ENCODE peak calls at places on chromosomes 3 and 15, in six cellular contexts. A is AG08396; L is SIG-M5; S is activated T-helper 1 cell treated with anti-CD3 and anti-CD28 coated beads, Interleukin-2, amount 50 U/mL, for 16 hours; F is CD8-positive, alpha-beta memory T cell; R is activated effector memory CD4-positive, alpha-beta T cell treated with anti-CD3 and anti-CD28 coated beads, Interleukin-2, amount 50 U/mL, for 16 hours. T is an unnamed sample.

GRCh38 chr15:63833246-63833696 is 477 bp downstream of the HERC1 start:
- DNase-seq in S (no peak), L (no peak), R (peak; percentile 76), A (peak; percentile 75), F (peak; percentile 12), T (peak; percentile 50)

GRCh38 chr15:68617777-68618176 is 39.0 kb downstream of the CORO2B start:
- DNase-seq in F (no peak), S (no peak), L (no peak), A (no peak), R (no peak), T (no peak)

GRCh38 chr15:45112592-45113379 is 1.2 kb downstream of the DUOX2 start:
- DNase-seq in F (no peak), R (no peak), A (no peak), S (no peak), L (no peak), T (no peak)

GRCh38 chr3:33826206-33826605 is 27.8 kb downstream of the PDCD6IP start:
- DNase-seq in L (no peak), R (no peak), F (no peak), A (no peak), S (no peak), T (no peak)

GRCh38 chr15:71411538-71412482 is 296.5 kb downstream of the THSD4 start:
- DNase-seq in S (no peak), L (no peak), F (no peak), R (no peak), A (peak; percentile 58), T (no peak)

GRCh38 chr3:129913618-129914017 is 20.1 kb upstream of the TMCC1 start:
- DNase-seq in L (no peak), R (no peak), F (no peak), S (no peak), A (no peak), T (no peak)

GRCh38 chr3:168341192-168341816 is 245.6 kb upstream of the GOLIM4 start:
- DNase-seq in R (no peak), F (no peak), S (no peak), L (no peak), A (peak; percentile 52), T (no peak)

GRCh38 chr15:31457631-31458526 is 131.2 kb downstream of the KLF13 start:
- DNase-seq in L (no peak), S (no peak), R (no peak), F (no peak), A (peak; percentile 74), T (peak; percentile 72)

GRCh38 chr3:125585595-125586223 is 9.6 kb downstream of the OSBPL11 start:
- DNase-seq in S (no peak), R (peak; percentile 71), A (peak; percentile 71), F (peak; percentile 11), L (no peak), T (peak; percentile 63)

GRCh38 chr3:153096611-153097200 is 65.3 kb upstream of the RAP2B start:
- DNase-seq in F (no peak), A (no peak), S (no peak), R (no peak), L (no peak), T (no peak)

GRCh38 chr15:101795455-101795854 is 7.9 kb upstream of the OR4F6 start:
- DNase-seq in A (peak; percentile 44), L (no peak), S (no peak), F (no peak), R (no peak), T (peak; percentile 13)

GRCh38 chr3:185744997-185745843 is 79.6 kb downstream of the IGF2BP2 start:
- DNase-seq in A (peak; percentile 57), S (no peak), F (no peak), L (no peak), R (no peak), T (peak; percentile 62)

GRCh38 chr3:122598556-122598955 is 21.1 kb downstream of the PARP15 start:
- DNase-seq in F (no peak), R (no peak), L (no peak), A (no peak), S (no peak), T (no peak)

GRCh38 chr15:77974098-77974414 is 103.5 kb downstream of the TBC1D2B start:
- DNase-seq in L (no peak), R (peak; percentile 59), A (peak; percentile 78), S (no peak), F (no peak), T (no peak)

GRCh38 chr3:112742934-112743333 is 102.0 kb upstream of the CCDC80 start:
- DNase-seq in A (no peak), L (no peak), F (no peak), S (no peak), R (no peak), T (no peak)

GRCh38 chr15:41935566-41936020 is 36.8 kb downstream of the EHD4 start:
- DNase-seq in S (no peak), A (no peak), R (no peak), F (no peak), L (no peak), T (no peak)

GRCh38 chr3:140164156-140164555 is 229.2 kb downstream of the CLSTN2 start:
- DNase-seq in F (no peak), R (no peak), S (no peak), L (no peak), A (no peak), T (no peak)

GRCh38 chr15:77580991-77581682 is 51.6 kb downstream of the LINGO1 start:
- DNase-seq in S (no peak), R (no peak), F (no peak), L (no peak), A (no peak), T (no peak)

GRCh38 chr3:39757312-39757711 is 52.1 kb upstream of the MYRIP start:
- DNase-seq in S (no peak), F (no peak), R (no peak), A (no peak), L (no peak), T (no peak)

GRCh38 chr3:192422998-192423349 is 304.4 kb downstream of the FGF12 start:
- DNase-seq in F (no peak), L (no peak), R (no peak), S (no peak), A (no peak), T (no peak)

T was measured in RWPE1.